ENCODE peak calls at places on chromosomes 6 and 20, in eight cellular contexts. One of them, this sample, is unnamed.

GRCh38 chr6:6565488-6565887 is 23.0 kb upstream of the LY86 start:
- DNase-seq in mammary epithelial cell: no peak
- DNase-seq in epithelial cell of esophagus: no peak
- DNase-seq in progenitor cell of endocrine pancreas: no peak
- DNase-seq in CD8-positive, alpha-beta T cell: no peak
- DNase-seq in neural crest cell: no peak
- DNase-seq in heart left ventricle: no peak
- DNase-seq in A549: no peak
- DNase-seq in this sample: no peak

GRCh38 chr6:154448448-154449096 is 61.9 kb downstream of the CNKSR3 start:
- DNase-seq in neural crest cell: no peak
- DNase-seq in A549: no peak
- DNase-seq in epithelial cell of esophagus: peak; percentile 18
- DNase-seq in heart left ventricle: no peak
- DNase-seq in progenitor cell of endocrine pancreas: no peak
- DNase-seq in mammary epithelial cell: no peak
- DNase-seq in CD8-positive, alpha-beta T cell: no peak
- DNase-seq in this sample: no peak

GRCh38 chr20:13765299-13765698 is 19.4 kb downstream of the ESF1 start:
- DNase-seq in progenitor cell of endocrine pancreas: no peak
- DNase-seq in heart left ventricle: no peak
- DNase-seq in neural crest cell: no peak
- DNase-seq in epithelial cell of esophagus: peak; percentile 61
- DNase-seq in A549: no peak
- DNase-seq in mammary epithelial cell: peak; percentile 24
- DNase-seq in CD8-positive, alpha-beta T cell: no peak
- DNase-seq in this sample: no peak

GRCh38 chr20:7775072-7775471 is 165.2 kb downstream of the HAO1 start:
- DNase-seq in mammary epithelial cell: no peak
- DNase-seq in CD8-positive, alpha-beta T cell: no peak
- DNase-seq in progenitor cell of endocrine pancreas: no peak
- DNase-seq in heart left ventricle: no peak
- DNase-seq in A549: no peak
- DNase-seq in epithelial cell of esophagus: no peak
- DNase-seq in neural crest cell: no peak
- DNase-seq in this sample: no peak

GRCh38 chr20:38355161-38356012 is 9.1 kb downstream of the LBP start:
- DNase-seq in neural crest cell: no peak
- DNase-seq in progenitor cell of endocrine pancreas: no peak
- DNase-seq in CD8-positive, alpha-beta T cell: no peak
- DNase-seq in epithelial cell of esophagus: no peak
- DNase-seq in A549: no peak
- DNase-seq in heart left ventricle: no peak
- DNase-seq in mammary epithelial cell: no peak
- DNase-seq in this sample: no peak

GRCh38 chr6:90005048-90005827 is 111.0 kb downstream of the GJA10 start:
- DNase-seq in heart left ventricle: no peak
- DNase-seq in CD8-positive, alpha-beta T cell: no peak
- DNase-seq in A549: no peak
- DNase-seq in progenitor cell of endocrine pancreas: no peak
- DNase-seq in epithelial cell of esophagus: no peak
- DNase-seq in mammary epithelial cell: no peak
- DNase-seq in neural crest cell: no peak
- DNase-seq in this sample: no peak

GRCh38 chr6:168133186-168133585 is 54.2 kb upstream of the FRMD1 start:
- DNase-seq in A549: no peak
- DNase-seq in heart left ventricle: no peak
- DNase-seq in mammary epithelial cell: no peak
- DNase-seq in epithelial cell of esophagus: no peak
- DNase-seq in progenitor cell of endocrine pancreas: peak; percentile 8
- DNase-seq in neural crest cell: no peak
- DNase-seq in CD8-positive, alpha-beta T cell: no peak
- DNase-seq in this sample: no peak

GRCh38 chr6:53336070-53336469 is 12.7 kb downstream of the ELOVL5 start:
- DNase-seq in heart left ventricle: no peak
- DNase-seq in epithelial cell of esophagus: no peak
- DNase-seq in CD8-positive, alpha-beta T cell: no peak
- DNase-seq in progenitor cell of endocrine pancreas: no peak
- DNase-seq in A549: no peak
- DNase-seq in neural crest cell: no peak
- DNase-seq in mammary epithelial cell: no peak
- DNase-seq in this sample: no peak

GRCh38 chr6:33432546-33432945 is 12.7 kb downstream of the SYNGAP1 start:
- DNase-seq in progenitor cell of endocrine pancreas: no peak
- DNase-seq in A549: no peak
- DNase-seq in mammary epithelial cell: no peak
- DNase-seq in heart left ventricle: no peak
- DNase-seq in epithelial cell of esophagus: no peak
- DNase-seq in CD8-positive, alpha-beta T cell: no peak
- DNase-seq in neural crest cell: no peak
- DNase-seq in this sample: no peak

GRCh38 chr20:25863536-25864325 is 167.1 kb upstream of the ZNF337 start:
- DNase-seq in progenitor cell of endocrine pancreas: no peak
- DNase-seq in A549: no peak
- DNase-seq in CD8-positive, alpha-beta T cell: no peak
- DNase-seq in neural crest cell: no peak
- DNase-seq in epithelial cell of esophagus: peak; percentile 47
- DNase-seq in heart left ventricle: peak; percentile 67
- DNase-seq in mammary epithelial cell: no peak
- DNase-seq in this sample: no peak

GRCh38 chr20:48489046-48489463 is 338.7 kb downstream of the PREX1 start:
- DNase-seq in neural crest cell: no peak
- DNase-seq in mammary epithelial cell: no peak
- DNase-seq in heart left ventricle: no peak
- DNase-seq in A549: no peak
- DNase-seq in CD8-positive, alpha-beta T cell: no peak
- DNase-seq in progenitor cell of endocrine pancreas: no peak
- DNase-seq in epithelial cell of esophagus: no peak
- DNase-seq in this sample: peak; percentile 29

GRCh38 chr6:142700032-142700431 is 244.9 kb downstream of the HIVEP2 start:
- DNase-seq in progenitor cell of endocrine pancreas: no peak
- DNase-seq in neural crest cell: no peak
- DNase-seq in heart left ventricle: no peak
- DNase-seq in epithelial cell of esophagus: no peak
- DNase-seq in A549: no peak
- DNase-seq in CD8-positive, alpha-beta T cell: no peak
- DNase-seq in mammary epithelial cell: no peak
- DNase-seq in this sample: no peak

GRCh38 chr6:78599526-78599925 is 267.8 kb upstream of the IRAK1BP1 start:
- DNase-seq in progenitor cell of endocrine pancreas: no peak
- DNase-seq in epithelial cell of esophagus: no peak
- DNase-seq in CD8-positive, alpha-beta T cell: no peak
- DNase-seq in A549: no peak
- DNase-seq in neural crest cell: no peak
- DNase-seq in mammary epithelial cell: no peak
- DNase-seq in heart left ventricle: no peak
- DNase-seq in this sample: no peak

GRCh38 chr6:11096109-11096508 is 2.5 kb downstream of the SMIM13 start:
- DNase-seq in progenitor cell of endocrine pancreas: no peak
- DNase-seq in epithelial cell of esophagus: peak; percentile 89
- DNase-seq in heart left ventricle: no peak
- DNase-seq in CD8-positive, alpha-beta T cell: no peak
- DNase-seq in mammary epithelial cell: peak; percentile 65
- DNase-seq in A549: peak; percentile 78
- DNase-seq in neural crest cell: no peak
- DNase-seq in this sample: no peak

GRCh38 chr20:61499859-61500258 is 247.8 kb downstream of the CDH4 start:
- DNase-seq in epithelial cell of esophagus: peak; percentile 6
- DNase-seq in heart left ventricle: no peak
- DNase-seq in A549: peak; percentile 27
- DNase-seq in CD8-positive, alpha-beta T cell: no peak
- DNase-seq in neural crest cell: no peak
- DNase-seq in progenitor cell of endocrine pancreas: no peak
- DNase-seq in mammary epithelial cell: no peak
- DNase-seq in this sample: no peak

GRCh38 chr6:158784505-158784904 is 34.7 kb downstream of the EZR start:
- DNase-seq in A549: no peak
- DNase-seq in progenitor cell of endocrine pancreas: no peak
- DNase-seq in heart left ventricle: no peak
- DNase-seq in epithelial cell of esophagus: peak; percentile 90
- DNase-seq in neural crest cell: no peak
- DNase-seq in CD8-positive, alpha-beta T cell: peak; percentile 3
- DNase-seq in mammary epithelial cell: peak; percentile 83
- DNase-seq in this sample: no peak

GRCh38 chr6:45722876-45723275 is 292.8 kb downstream of the CLIC5 start:
- DNase-seq in A549: no peak
- DNase-seq in neural crest cell: no peak
- DNase-seq in CD8-positive, alpha-beta T cell: no peak
- DNase-seq in heart left ventricle: no peak
- DNase-seq in progenitor cell of endocrine pancreas: no peak
- DNase-seq in epithelial cell of esophagus: peak; percentile 73
- DNase-seq in mammary epithelial cell: peak; percentile 66
- DNase-seq in this sample: no peak

GRCh38 chr6:104527761-104528415 is 331.8 kb downstream of the HACE1 start:
- DNase-seq in progenitor cell of endocrine pancreas: no peak
- DNase-seq in epithelial cell of esophagus: peak; percentile 15
- DNase-seq in neural crest cell: peak; percentile 20
- DNase-seq in CD8-positive, alpha-beta T cell: no peak
- DNase-seq in mammary epithelial cell: peak; percentile 27
- DNase-seq in A549: peak; percentile 20
- DNase-seq in heart left ventricle: no peak
- DNase-seq in this sample: no peak
- TF ChIP-seq CTCF in progenitor cell of endocrine pancreas: peak; percentile 38
- TF ChIP-seq CTCF in epithelial cell of esophagus: peak; percentile 40
- TF ChIP-seq CTCF in neural crest cell: peak; percentile 56
- TF ChIP-seq CTCF in CD8-positive, alpha-beta T cell: no peak
- TF ChIP-seq CTCF in mammary epithelial cell: peak; percentile 23
- TF ChIP-seq CTCF in A549: peak; percentile 24
- TF ChIP-seq CTCF in heart left ventricle: no peak
- TF ChIP-seq CTCF in this sample: no peak

GRCh38 chr6:38161331-38161730 is 341.8 kb downstream of the ZFAND3 start:
- DNase-seq in A549: no peak
- DNase-seq in mammary epithelial cell: no peak
- DNase-seq in epithelial cell of esophagus: no peak
- DNase-seq in progenitor cell of endocrine pancreas: no peak
- DNase-seq in heart left ventricle: no peak
- DNase-seq in CD8-positive, alpha-beta T cell: no peak
- DNase-seq in neural crest cell: no peak
- DNase-seq in this sample: no peak

GRCh38 chr6:38160831-38161230 is 341.3 kb downstream of the ZFAND3 start:
- DNase-seq in heart left ventricle: no peak
- DNase-seq in mammary epithelial cell: no peak
- DNase-seq in A549: no peak
- DNase-seq in CD8-positive, alpha-beta T cell: no peak
- DNase-seq in progenitor cell of endocrine pancreas: no peak
- DNase-seq in epithelial cell of esophagus: no peak
- DNase-seq in neural crest cell: no peak
- DNase-seq in this sample: no peak

GRCh38 chr6:38157905-38158304 is 338.4 kb downstream of the ZFAND3 start:
- DNase-seq in neural crest cell: no peak
- DNase-seq in progenitor cell of endocrine pancreas: no peak
- DNase-seq in A549: no peak
- DNase-seq in CD8-positive, alpha-beta T cell: no peak
- DNase-seq in mammary epithelial cell: no peak
- DNase-seq in heart left ventricle: no peak
- DNase-seq in epithelial cell of esophagus: no peak
- DNase-seq in this sample: no peak

GRCh38 chr6:38156818-38157565 is 337.5 kb downstream of the ZFAND3 start:
- DNase-seq in epithelial cell of esophagus: no peak
- DNase-seq in neural crest cell: no peak
- DNase-seq in A549: no peak
- DNase-seq in mammary epithelial cell: no peak
- DNase-seq in heart left ventricle: no peak
- DNase-seq in progenitor cell of endocrine pancreas: no peak
- DNase-seq in CD8-positive, alpha-beta T cell: no peak
- DNase-seq in this sample: no peak

GRCh38 chr6:38158762-38159350 is 339.3 kb downstream of the ZFAND3 start:
- DNase-seq in CD8-positive, alpha-beta T cell: no peak
- DNase-seq in heart left ventricle: no peak
- DNase-seq in mammary epithelial cell: no peak
- DNase-seq in A549: no peak
- DNase-seq in neural crest cell: no peak
- DNase-seq in epithelial cell of esophagus: no peak
- DNase-seq in progenitor cell of endocrine pancreas: no peak
- DNase-seq in this sample: no peak
- TF ChIP-seq CTCF in CD8-positive, alpha-beta T cell: no peak
- TF ChIP-seq CTCF in heart left ventricle: no peak
- TF ChIP-seq CTCF in mammary epithelial cell: no peak
- TF ChIP-seq CTCF in A549: no peak
- TF ChIP-seq CTCF in neural crest cell: no peak
- TF ChIP-seq CTCF in epithelial cell of esophagus: no peak
- TF ChIP-seq CTCF in progenitor cell of endocrine pancreas: no peak
- TF ChIP-seq CTCF in this sample: no peak

DNA sequence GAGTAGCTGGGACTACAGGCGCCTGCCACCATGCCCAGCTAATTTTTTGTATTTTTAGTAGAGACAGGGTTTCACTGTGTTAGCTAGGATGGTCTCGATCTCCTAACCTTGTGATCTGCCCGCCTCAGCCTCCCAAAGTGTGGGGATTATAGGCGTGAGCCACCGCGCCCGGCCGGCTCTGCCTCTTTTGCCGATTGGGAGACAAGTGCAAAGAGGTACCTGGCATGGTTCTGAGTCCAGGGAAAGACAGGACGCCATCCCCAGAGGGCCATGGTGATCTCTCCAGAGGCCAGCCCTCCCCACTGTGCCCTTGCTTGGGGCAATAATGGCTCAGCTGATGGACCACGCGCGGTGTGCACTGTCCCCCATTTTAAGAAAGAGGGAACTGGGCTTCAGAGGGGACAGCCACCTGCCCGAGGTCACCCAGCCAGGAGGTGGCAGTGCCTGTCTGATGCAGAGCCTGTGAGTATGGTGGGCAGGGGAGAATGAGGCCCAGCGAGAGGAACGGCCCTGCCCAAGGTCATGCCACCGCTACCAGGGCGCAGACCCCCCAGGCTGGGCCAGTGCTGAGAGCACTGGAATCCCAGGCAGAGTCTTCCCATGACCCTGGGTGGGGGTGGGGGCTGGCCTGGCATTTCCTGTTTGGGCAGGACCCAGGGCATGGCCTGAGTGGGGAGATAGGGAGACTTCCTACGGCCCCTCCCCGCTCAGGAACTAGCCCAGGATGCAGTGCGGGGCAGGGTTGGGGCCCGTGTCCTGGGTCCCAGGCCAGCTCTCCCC is 61.0 kb downstream of the SNAI1 start:
- DNase-seq in A549: no peak
- DNase-seq in epithelial cell of esophagus: no peak
- DNase-seq in neural crest cell: no peak
- DNase-seq in heart left ventricle: no peak
- DNase-seq in CD8-positive, alpha-beta T cell: no peak
- DNase-seq in mammary epithelial cell: no peak
- DNase-seq in progenitor cell of endocrine pancreas: no peak
- DNase-seq in this sample: no peak
- TF ChIP-seq CTCF in A549: no peak
- TF ChIP-seq CTCF in epithelial cell of esophagus: no peak
- TF ChIP-seq CTCF in neural crest cell: no peak
- TF ChIP-seq CTCF in heart left ventricle: no peak
- TF ChIP-seq CTCF in CD8-positive, alpha-beta T cell: no peak
- TF ChIP-seq CTCF in mammary epithelial cell: no peak
- TF ChIP-seq CTCF in progenitor cell of endocrine pancreas: no peak
- TF ChIP-seq CTCF in this sample: no peak

GRCh38 chr20:59848182-59848581 is 85.3 kb downstream of the SYCP2 start:
- DNase-seq in CD8-positive, alpha-beta T cell: no peak
- DNase-seq in epithelial cell of esophagus: no peak
- DNase-seq in neural crest cell: no peak
- DNase-seq in mammary epithelial cell: no peak
- DNase-seq in progenitor cell of endocrine pancreas: no peak
- DNase-seq in A549: no peak
- DNase-seq in heart left ventricle: no peak
- DNase-seq in this sample: no peak

GRCh38 chr20:59845472-59845871 is 88.0 kb downstream of the SYCP2 start:
- DNase-seq in heart left ventricle: no peak
- DNase-seq in mammary epithelial cell: peak; percentile 45
- DNase-seq in epithelial cell of esophagus: peak; percentile 49
- DNase-seq in CD8-positive, alpha-beta T cell: no peak
- DNase-seq in progenitor cell of endocrine pancreas: no peak
- DNase-seq in neural crest cell: no peak
- DNase-seq in A549: no peak
- DNase-seq in this sample: no peak

GRCh38 chr20:59850018-59850641 is 83.3 kb downstream of the SYCP2 start:
- DNase-seq in CD8-positive, alpha-beta T cell: no peak
- DNase-seq in A549: peak; percentile 49
- DNase-seq in heart left ventricle: no peak
- DNase-seq in epithelial cell of esophagus: peak; percentile 67
- DNase-seq in progenitor cell of endocrine pancreas: no peak
- DNase-seq in neural crest cell: no peak
- DNase-seq in mammary epithelial cell: no peak
- DNase-seq in this sample: no peak
- TF ChIP-seq CTCF in CD8-positive, alpha-beta T cell: peak; percentile 62
- TF ChIP-seq CTCF in A549: peak; percentile 57
- TF ChIP-seq CTCF in heart left ventricle: peak; percentile 74
- TF ChIP-seq CTCF in epithelial cell of esophagus: peak; percentile 68
- TF ChIP-seq CTCF in progenitor cell of endocrine pancreas: peak; percentile 69
- TF ChIP-seq CTCF in neural crest cell: peak; percentile 81
- TF ChIP-seq CTCF in mammary epithelial cell: peak; percentile 70
- TF ChIP-seq CTCF in this sample: peak; percentile 69

This sample was measured in B cell.